ENCODE peak calls at places on chromosome 18, in five cellular contexts. One of them, this sample, is unnamed. For H3K4me1, H3K36me3 and H3K9me3, the result is how much of the 10 kb centered on the place peaks cover.

GRCh38 chr18:31447530-31448191 is at the start of gene DSG3:
- DNase-seq in GM23248: no peak
- DNase-seq in SJCRH30: no peak
- DNase-seq in mesenchymal stem cell: no peak
- DNase-seq in PC-9: no peak
- DNase-seq in this sample: no peak

GRCh38 chr18:26436176-26437031 is 111.9 kb downstream of the KCTD1 start:
- DNase-seq in GM23248: peak
- DNase-seq in SJCRH30: no peak
- DNase-seq in mesenchymal stem cell: peak
- DNase-seq in PC-9: peak
- DNase-seq in this sample: no peak

GRCh38 chr18:5977022-5977421 is 81.7 kb upstream of the TMEM200C start:
- DNase-seq in GM23248: no peak
- DNase-seq in SJCRH30: no peak
- DNase-seq in mesenchymal stem cell: no peak
- DNase-seq in PC-9: no peak
- DNase-seq in this sample: no peak

GRCh38 chr18:54769526-54770464 is 58.5 kb upstream of the RAB27B start:
- DNase-seq in GM23248: no peak
- DNase-seq in SJCRH30: no peak
- DNase-seq in mesenchymal stem cell: peak
- DNase-seq in PC-9: no peak
- DNase-seq in this sample: no peak

GRCh38 chr18:3790702-3791101 is 340.7 kb downstream of the TGIF1 start:
- DNase-seq in GM23248: no peak
- DNase-seq in SJCRH30: no peak
- DNase-seq in mesenchymal stem cell: peak
- DNase-seq in PC-9: no peak
- DNase-seq in this sample: no peak

GRCh38 chr18:41499345-41499744 is 455.7 kb upstream of the PIK3C3 start:
- DNase-seq in GM23248: no peak
- DNase-seq in SJCRH30: no peak
- DNase-seq in mesenchymal stem cell: no peak
- DNase-seq in PC-9: no peak
- DNase-seq in this sample: no peak

GRCh38 chr18:61893304-61893970 is 630 bp upstream of the RNF152 start:
- DNase-seq in GM23248: peak
- DNase-seq in SJCRH30: peak
- DNase-seq in mesenchymal stem cell: peak
- DNase-seq in PC-9: no peak
- DNase-seq in this sample: peak

GRCh38 chr18:21740474-21740723 is 193 bp upstream of the MIB1 start:
- DNase-seq in GM23248: peak
- DNase-seq in SJCRH30: no peak
- DNase-seq in mesenchymal stem cell: no peak
- DNase-seq in PC-9: peak
- DNase-seq in this sample: no peak

GRCh38 chr18:3654442-3655253 is 204.7 kb downstream of the TGIF1 start:
- DNase-seq in GM23248: no peak
- DNase-seq in SJCRH30: no peak
- DNase-seq in mesenchymal stem cell: no peak
- DNase-seq in PC-9: no peak
- DNase-seq in this sample: no peak

GRCh38 chr18:13615432-13615861 is 110.9 kb downstream of the FAM210A start:
- DNase-seq in GM23248: peak
- DNase-seq in SJCRH30: no peak
- DNase-seq in mesenchymal stem cell: no peak
- DNase-seq in PC-9: no peak
- DNase-seq in this sample: no peak
- H3K4me1 ChIP-seq in GM23248: under half
- H3K4me1 ChIP-seq in SJCRH30: under half
- H3K4me1 ChIP-seq in mesenchymal stem cell: under half
- H3K4me1 ChIP-seq in PC-9: under half
- H3K4me1 ChIP-seq in this sample: under half

DNA sequence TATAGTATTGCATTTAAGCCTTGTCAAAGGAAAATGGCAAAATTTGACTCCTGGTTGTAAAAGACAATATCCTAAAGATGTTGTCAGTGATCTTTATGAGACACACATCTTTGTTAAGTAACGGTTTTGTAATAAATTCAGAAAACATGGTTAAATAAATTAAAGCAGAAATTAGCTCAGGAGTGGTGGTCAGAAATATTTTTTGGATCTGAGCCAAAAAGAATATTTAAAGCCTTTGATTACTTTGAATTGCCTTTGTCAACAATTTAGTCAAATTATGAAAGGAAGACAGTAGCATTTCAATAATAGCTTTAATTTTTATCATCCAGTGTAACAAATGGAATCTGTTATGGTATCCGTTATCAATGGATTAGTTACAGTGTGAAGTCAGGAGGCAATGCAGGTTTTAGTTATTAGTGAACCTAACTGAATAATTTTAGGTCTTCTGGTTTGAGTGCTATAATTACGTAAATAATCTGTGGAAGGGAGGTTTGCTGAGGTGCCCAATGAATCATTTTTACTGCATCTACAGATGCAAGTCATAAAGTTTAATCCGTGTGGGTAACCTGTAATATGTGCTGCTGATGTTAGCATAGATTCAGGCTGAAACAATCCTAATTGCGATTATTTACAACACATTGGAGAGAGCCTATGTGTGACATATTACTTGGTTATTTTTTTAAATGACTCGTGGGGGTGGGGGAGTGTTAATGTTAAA is 42.7 kb downstream of the SMAD4 start:
- DNase-seq in GM23248: no peak
- DNase-seq in SJCRH30: no peak
- DNase-seq in mesenchymal stem cell: no peak
- DNase-seq in PC-9: no peak
- DNase-seq in this sample: no peak
- H3K36me3 ChIP-seq in GM23248: under half
- H3K36me3 ChIP-seq in SJCRH30: under half
- H3K36me3 ChIP-seq in mesenchymal stem cell: under half
- H3K36me3 ChIP-seq in PC-9: under half
- H3K36me3 ChIP-seq in this sample: under half

GRCh38 chr18:72180689-72181088 is 363.5 kb downstream of the CBLN2 start:
- DNase-seq in GM23248: no peak
- DNase-seq in SJCRH30: no peak
- DNase-seq in mesenchymal stem cell: no peak
- DNase-seq in PC-9: no peak
- DNase-seq in this sample: no peak

DNA sequence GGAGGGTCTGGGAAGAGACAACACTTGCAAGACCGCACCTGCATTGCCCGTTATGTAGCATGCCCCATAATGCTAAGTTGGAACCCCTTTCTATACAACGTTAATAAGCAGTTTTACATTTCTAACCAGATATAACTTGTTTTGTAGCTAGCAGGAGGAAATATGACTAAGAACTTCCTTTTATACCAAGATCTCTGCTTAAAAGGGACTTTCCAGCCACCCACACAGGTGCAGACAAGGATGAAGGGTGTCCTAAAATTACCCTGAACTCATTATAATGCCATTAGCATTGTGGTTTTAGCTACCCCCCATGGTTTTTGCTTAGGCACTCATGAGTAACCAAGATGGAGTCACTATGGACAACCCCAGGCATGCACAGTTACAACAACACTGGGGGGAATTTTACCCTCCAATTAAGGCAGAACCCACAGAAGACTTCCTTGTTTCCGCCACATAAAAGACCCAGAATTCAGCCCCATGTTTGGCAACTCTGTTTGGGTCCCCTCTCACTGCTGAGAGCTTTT is 362.8 kb downstream of the CBLN2 start:
- DNase-seq in GM23248: no peak
- DNase-seq in SJCRH30: no peak
- DNase-seq in mesenchymal stem cell: no peak
- DNase-seq in PC-9: no peak
- DNase-seq in this sample: no peak
- H3K9me3 ChIP-seq in GM23248: under half
- H3K9me3 ChIP-seq in SJCRH30: under half
- H3K9me3 ChIP-seq in mesenchymal stem cell: under half
- H3K9me3 ChIP-seq in PC-9: under half
- H3K9me3 ChIP-seq in this sample: under half

DNA sequence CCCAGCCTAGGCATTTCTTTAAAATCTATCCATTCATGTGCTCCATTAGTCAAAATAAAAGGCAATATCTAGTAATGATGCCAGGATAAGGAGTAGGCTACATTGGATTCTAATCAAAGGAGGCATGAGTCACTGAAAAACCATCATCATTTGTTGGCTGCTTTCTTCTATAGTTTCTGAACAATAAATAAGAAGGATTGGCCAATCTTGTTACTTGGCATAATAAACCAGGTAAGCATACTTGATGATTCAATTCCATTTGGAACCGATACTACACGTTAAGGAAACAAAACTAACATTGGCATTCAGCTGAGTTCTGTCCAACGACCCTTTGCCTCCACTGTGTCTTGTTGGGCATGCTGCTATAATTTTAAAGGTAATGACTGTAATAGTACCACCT is 27.2 kb downstream of the ATP8B1 start:
- DNase-seq in GM23248: peak
- DNase-seq in SJCRH30: no peak
- DNase-seq in mesenchymal stem cell: no peak
- DNase-seq in PC-9: no peak
- DNase-seq in this sample: no peak
- H3K4me1 ChIP-seq in GM23248: under half
- H3K4me1 ChIP-seq in SJCRH30: under half
- H3K4me1 ChIP-seq in mesenchymal stem cell: under half
- H3K4me1 ChIP-seq in PC-9: half or more
- H3K4me1 ChIP-seq in this sample: under half

DNA sequence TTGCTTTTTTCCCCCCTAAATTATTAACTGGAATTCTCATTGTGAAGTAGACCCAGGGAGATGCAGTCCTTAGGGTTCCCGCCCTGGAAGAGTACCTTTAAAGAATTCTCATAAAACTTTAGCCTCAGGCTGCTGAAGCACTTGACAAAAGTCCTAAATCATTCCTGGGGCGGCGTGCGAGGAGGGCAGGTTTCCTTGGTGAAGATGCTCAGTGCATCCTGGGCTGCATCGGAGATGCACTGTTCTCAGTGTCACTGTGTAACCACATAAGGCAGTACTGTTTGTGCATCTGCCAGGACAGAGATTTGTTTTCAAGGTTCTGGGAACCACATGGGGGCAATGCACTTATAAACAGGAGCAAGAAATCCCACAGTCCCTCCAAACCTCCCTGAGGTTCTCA is 62.7 kb downstream of the ZNF236 start:
- DNase-seq in GM23248: no peak
- DNase-seq in SJCRH30: no peak
- DNase-seq in mesenchymal stem cell: no peak
- DNase-seq in PC-9: no peak
- DNase-seq in this sample: no peak
- H3K36me3 ChIP-seq in GM23248: under half
- H3K36me3 ChIP-seq in SJCRH30: under half
- H3K36me3 ChIP-seq in mesenchymal stem cell: under half
- H3K36me3 ChIP-seq in PC-9: under half
- H3K36me3 ChIP-seq in this sample: under half

GRCh38 chr18:71939483-71939882 is 604.7 kb downstream of the CBLN2 start:
- DNase-seq in GM23248: no peak
- DNase-seq in SJCRH30: no peak
- DNase-seq in mesenchymal stem cell: no peak
- DNase-seq in PC-9: no peak
- DNase-seq in this sample: no peak

DNA sequence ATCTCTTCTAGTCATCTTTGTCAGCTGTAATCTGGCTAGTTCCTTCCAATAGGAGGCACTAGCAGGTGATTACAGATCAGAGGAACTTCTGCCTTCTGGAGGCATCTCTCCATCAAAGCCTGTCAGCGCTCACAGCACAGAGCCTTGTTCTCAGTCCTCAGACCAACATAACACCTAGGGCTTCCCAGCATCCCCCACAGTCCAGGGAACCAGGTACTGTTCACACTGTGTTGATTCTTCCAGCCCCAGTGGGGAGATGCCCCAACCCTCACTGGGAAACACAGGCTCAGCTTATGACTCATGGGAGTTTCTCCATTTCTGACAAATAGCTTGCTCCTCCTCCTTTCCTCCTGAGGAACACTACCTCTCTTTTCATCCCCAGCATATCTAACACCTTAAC is 601.7 kb downstream of the CBLN2 start:
- DNase-seq in GM23248: no peak
- DNase-seq in SJCRH30: no peak
- DNase-seq in mesenchymal stem cell: no peak
- DNase-seq in PC-9: no peak
- DNase-seq in this sample: no peak
- H3K9me3 ChIP-seq in GM23248: under half
- H3K9me3 ChIP-seq in SJCRH30: under half
- H3K9me3 ChIP-seq in mesenchymal stem cell: under half
- H3K9me3 ChIP-seq in PC-9: under half
- H3K9me3 ChIP-seq in this sample: under half

DNA sequence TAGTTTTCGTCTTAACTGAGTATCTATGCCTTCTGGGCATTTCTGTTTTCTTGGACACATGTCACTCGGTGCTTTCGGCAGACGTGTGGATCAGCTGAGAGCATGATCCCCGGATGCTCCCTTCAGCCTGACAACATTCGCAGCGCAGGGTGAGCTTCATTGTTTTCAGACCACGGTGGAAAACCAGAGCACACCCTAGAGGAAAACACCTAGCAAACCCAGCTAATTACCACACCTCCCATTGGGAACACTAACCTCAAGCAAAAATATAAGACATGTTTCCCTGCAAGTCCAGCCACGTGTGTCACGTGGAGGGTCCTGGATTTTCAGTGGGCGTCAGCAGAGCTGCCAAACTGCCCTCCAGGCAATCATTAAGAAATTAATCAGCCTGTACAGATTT is 31.0 kb downstream of the ANKRD29 start:
- DNase-seq in GM23248: peak
- DNase-seq in SJCRH30: no peak
- DNase-seq in mesenchymal stem cell: no peak
- DNase-seq in PC-9: no peak
- DNase-seq in this sample: no peak
- H3K4me1 ChIP-seq in GM23248: under half
- H3K4me1 ChIP-seq in SJCRH30: under half
- H3K4me1 ChIP-seq in mesenchymal stem cell: under half
- H3K4me1 ChIP-seq in PC-9: half or more
- H3K4me1 ChIP-seq in this sample: under half